ENCODE peak calls at places on chromosomes 12 and 14, in four cellular contexts. Y is sigmoid colon; I is CD8-positive, alpha-beta T cell; F is A549. U is an unnamed sample.

GRCh38 chr14:62557416-62557815 is 487.8 kb downstream of the KCNH5 start:
- DNase-seq in Y (no peak), I (no peak), F (no peak), U (no peak)

GRCh38 chr14:21039585-21040369 is 2.4 kb upstream of the RNASE7 start:
- DNase-seq in Y (peak), F (peak), I (peak), U (no peak)

GRCh38 chr12:132178314-132178713 is 34.1 kb downstream of the NOC4L start:
- DNase-seq in Y (no peak), I (no peak), F (no peak), U (no peak)

GRCh38 chr12:95446511-95446910 is 27.4 kb upstream of the METAP2 start:
- DNase-seq in F (no peak), Y (no peak), I (no peak), U (no peak)

GRCh38 chr12:22082190-22082701 is 36.2 kb downstream of the CMAS start:
- DNase-seq in Y (no peak), I (no peak), F (no peak), U (no peak)

GRCh38 chr12:46187023-46187422 is 81.8 kb downstream of the SLC38A1 start:
- DNase-seq in F (no peak), Y (peak), I (no peak), U (no peak)

GRCh38 chr12:47852096-47852571 is 32.4 kb upstream of the HDAC7 start:
- DNase-seq in I (no peak), Y (no peak), F (no peak), U (no peak)

GRCh38 chr14:99271951-99272668 is at the start of gene BCL11B:
- DNase-seq in I (peak), Y (no peak), F (peak), U (no peak)

GRCh38 chr12:68038650-68039049 is 49.4 kb downstream of the IFNG-AS1 start:
- DNase-seq in Y (no peak), I (no peak), F (no peak), U (no peak)

GRCh38 chr12:111806304-111806703 is 35.7 kb upstream of the MAPKAPK5 start:
- DNase-seq in Y (peak), F (no peak), I (no peak), U (no peak)

GRCh38 chr14:75522224-75522764 is at the start of gene BATF:
- DNase-seq in F (no peak), I (peak), Y (no peak), U (no peak)

GRCh38 chr12:118548887-118549286 is 172.5 kb downstream of the SUDS3 start:
- DNase-seq in F (no peak), Y (no peak), I (no peak), U (no peak)

GRCh38 chr12:116455540-116456306 is 103.5 kb upstream of the MAP1LC3B2 start:
- DNase-seq in F (peak), I (no peak), Y (peak), U (peak)

GRCh38 chr12:3293446-3294161 is 197.4 kb upstream of the PRMT8 start:
- DNase-seq in I (no peak), Y (no peak), F (peak), U (no peak)

GRCh38 chr12:29545102-29545467 is 47.6 kb upstream of the OVCH1 start:
- DNase-seq in I (no peak), F (no peak), Y (no peak), U (no peak)

GRCh38 chr12:3490848-3491382 is at the start of gene PRMT8:
- DNase-seq in Y (no peak), F (no peak), I (no peak), U (no peak)

DNA sequence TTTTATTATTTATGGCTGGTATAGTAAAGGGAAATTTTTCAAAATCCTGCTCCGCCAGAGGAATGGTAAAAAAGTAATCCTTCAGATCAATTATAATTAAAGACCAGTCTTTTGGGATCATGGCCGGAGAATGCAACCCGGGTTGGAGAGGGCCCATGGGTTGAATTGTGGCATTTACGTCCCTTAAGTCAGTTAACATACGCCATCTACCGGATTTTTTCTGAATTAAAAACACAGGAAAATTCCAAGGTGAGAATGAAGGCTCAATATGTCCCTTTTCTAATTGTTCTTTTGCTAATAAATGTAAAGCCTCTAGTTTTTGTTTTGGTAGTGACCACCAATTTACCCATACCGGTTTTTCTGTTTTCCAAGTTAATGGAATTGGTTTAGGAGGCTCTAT is 602.8 kb downstream of the ALG10 start:
- DNase-seq in I (no peak), Y (no peak), F (no peak), U (no peak)
- TF ChIP-seq CTCF in I (no peak), Y (no peak), F (peak), U (no peak)

GRCh38 chr12:7099290-7099996 is 7.2 kb upstream of the C1R start:
- DNase-seq in I (no peak), F (no peak), Y (peak), U (no peak)
- H3K4me3 ChIP-seq in I (no peak), F (no peak), Y (no peak), U (no peak)

GRCh38 chr14:23539209-23539866 is 12.2 kb downstream of the ZFHX2 start:
- DNase-seq in I (peak), Y (no peak), F (peak), U (no peak)
- H3K27ac ChIP-seq in I (no peak), Y (no peak), F (no peak), U (no peak)

GRCh38 chr12:50084775-50085614 is at the start of gene SMARCD1:
- DNase-seq in F (peak), I (peak), Y (peak), U (peak)
- TF ChIP-seq CTCF in F (peak), I (peak), Y (no peak), U (no peak)

GRCh38 chr14:100392266-100392850 is 69.2 kb downstream of the SLC25A47 start:
- DNase-seq in I (no peak), F (no peak), Y (no peak), U (no peak)
- H3K4me3 ChIP-seq in I (no peak), F (no peak), Y (no peak), U (no peak)

DNA sequence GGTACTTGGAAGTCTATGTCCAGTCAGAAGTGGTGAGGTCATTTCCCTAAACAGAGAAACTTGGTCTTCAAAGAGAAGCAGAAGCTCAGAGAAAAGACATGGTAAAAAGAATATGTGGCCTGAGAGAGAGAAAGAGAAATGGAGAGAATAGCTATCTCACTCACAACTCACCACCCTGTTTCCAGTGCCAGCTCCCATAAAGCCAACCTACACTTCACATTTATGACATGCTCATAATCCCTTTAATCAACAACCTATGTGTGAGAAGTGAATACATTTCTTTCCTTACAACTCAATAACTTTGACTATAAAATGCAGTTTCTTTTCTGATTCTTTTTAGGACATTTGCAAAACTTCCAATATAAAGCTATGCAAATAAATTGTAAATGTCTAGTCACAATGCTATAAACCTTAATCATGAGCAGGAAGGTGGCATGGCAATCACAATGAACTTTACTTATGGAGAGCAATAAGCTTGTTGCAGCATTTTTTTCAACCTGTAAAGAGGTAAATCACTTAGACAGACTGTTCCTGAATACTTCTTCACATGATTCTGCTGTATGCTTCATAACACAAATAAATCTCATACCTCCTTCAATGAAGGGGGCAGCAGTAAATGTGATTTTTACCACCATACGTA is 67.1 kb downstream of the CPNE8 start:
- DNase-seq in Y (no peak), I (no peak), F (no peak), U (no peak)
- H3K27ac ChIP-seq in Y (no peak), I (no peak), F (no peak), U (no peak)

GRCh38 chr12:79514730-79515525 is 175.8 kb downstream of the PAWR start:
- DNase-seq in I (no peak), Y (no peak), F (no peak), U (no peak)
- TF ChIP-seq CTCF in I (no peak), Y (no peak), F (no peak), U (no peak)

DNA sequence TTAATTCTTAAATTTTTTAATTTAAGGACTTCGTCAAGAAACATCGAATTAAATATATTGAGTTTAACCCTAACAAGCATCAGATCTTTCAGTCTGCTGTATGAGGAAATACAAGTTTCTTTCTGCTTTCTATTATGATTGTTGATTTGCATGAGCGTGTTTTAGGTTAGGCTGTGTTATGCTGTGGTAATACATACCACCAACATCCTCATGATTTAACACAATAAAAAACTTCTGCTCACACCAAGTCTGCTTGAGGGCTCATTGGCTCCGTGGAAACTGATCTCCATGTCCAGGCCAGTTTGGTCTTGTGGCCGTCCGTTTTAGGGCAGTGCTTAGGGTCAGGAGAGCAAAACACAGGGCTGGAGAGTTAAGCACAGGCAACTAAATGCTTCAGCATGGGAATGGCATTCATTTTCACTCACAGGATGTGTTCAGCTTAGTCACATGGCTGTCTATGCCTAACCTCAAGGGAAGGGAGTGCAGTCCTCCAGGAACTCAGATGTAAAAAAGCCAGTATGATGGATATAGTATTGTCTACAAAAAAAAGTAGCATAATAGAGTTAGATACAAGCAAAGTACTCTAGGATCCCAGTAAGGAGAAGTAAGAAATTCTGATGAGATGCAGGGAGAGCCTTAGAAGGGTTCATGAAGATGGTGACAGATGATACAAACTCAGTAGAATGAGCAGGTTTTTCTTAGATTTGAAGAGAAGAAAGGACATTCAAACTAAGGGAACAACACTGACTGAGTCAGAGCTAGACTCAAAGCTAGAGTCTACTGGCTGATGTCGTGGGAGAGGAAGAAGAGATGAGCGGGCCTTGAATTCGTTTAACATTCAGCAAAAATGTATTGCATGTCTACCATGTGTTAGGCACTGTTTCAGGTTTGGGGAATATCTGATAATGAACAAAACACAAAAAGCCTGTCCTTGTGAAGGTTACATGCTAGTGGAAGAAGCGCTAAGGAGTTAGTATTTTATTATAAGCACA is 16.3 kb downstream of the MARK3 start:
- DNase-seq in Y (no peak), F (no peak), I (no peak), U (no peak)
- H3K4me3 ChIP-seq in Y (no peak), F (no peak), I (no peak), U (peak)

U was measured in coronary artery.